ENCODE peak calls at places on chromosome 11, in ten cellular contexts. One of them, this sample, is unnamed.

GRCh38 chr11:124875401-124875800 is 10.2 kb downstream of the ROBO3 start:
- DNase-seq in heart left ventricle: no peak
- DNase-seq in ovary: no peak
- DNase-seq in lung: no peak
- DNase-seq in IMR-90: no peak
- DNase-seq in DND-41: no peak
- DNase-seq in SJSA1: no peak
- DNase-seq in A549: no peak
- DNase-seq in mesendoderm: no peak
- DNase-seq in colonic mucosa: no peak
- DNase-seq in this sample: no peak

GRCh38 chr11:827861-828167 is at the start of gene CRACR2B:
- DNase-seq in IMR-90: no peak
- DNase-seq in lung: no peak
- DNase-seq in heart left ventricle: no peak
- DNase-seq in ovary: no peak
- DNase-seq in SJSA1: no peak
- DNase-seq in mesendoderm: no peak
- DNase-seq in A549: no peak
- DNase-seq in colonic mucosa: peak; percentile 77
- DNase-seq in DND-41: no peak
- DNase-seq in this sample: no peak

GRCh38 chr11:134151083-134151747 is 72.6 kb downstream of the NCAPD3 start:
- DNase-seq in A549: no peak
- DNase-seq in colonic mucosa: no peak
- DNase-seq in DND-41: no peak
- DNase-seq in SJSA1: no peak
- DNase-seq in heart left ventricle: no peak
- DNase-seq in IMR-90: no peak
- DNase-seq in mesendoderm: no peak
- DNase-seq in ovary: no peak
- DNase-seq in lung: no peak
- DNase-seq in this sample: no peak

GRCh38 chr11:116503216-116504160 is 269.3 kb downstream of the BUD13 start:
- DNase-seq in colonic mucosa: no peak
- DNase-seq in A549: no peak
- DNase-seq in mesendoderm: no peak
- DNase-seq in DND-41: no peak
- DNase-seq in ovary: no peak
- DNase-seq in heart left ventricle: no peak
- DNase-seq in SJSA1: no peak
- DNase-seq in lung: no peak
- DNase-seq in IMR-90: no peak
- DNase-seq in this sample: no peak

GRCh38 chr11:8826901-8827560 is 84.0 kb upstream of the AKIP1 start:
- DNase-seq in A549: no peak
- DNase-seq in lung: no peak
- DNase-seq in ovary: peak; percentile 44
- DNase-seq in mesendoderm: peak; percentile 77
- DNase-seq in DND-41: no peak
- DNase-seq in heart left ventricle: no peak
- DNase-seq in SJSA1: no peak
- DNase-seq in IMR-90: no peak
- DNase-seq in colonic mucosa: no peak
- DNase-seq in this sample: no peak

GRCh38 chr11:22797081-22797480 is 32.5 kb downstream of the SVIP start:
- DNase-seq in mesendoderm: no peak
- DNase-seq in IMR-90: no peak
- DNase-seq in heart left ventricle: no peak
- DNase-seq in lung: no peak
- DNase-seq in DND-41: no peak
- DNase-seq in A549: no peak
- DNase-seq in ovary: no peak
- DNase-seq in SJSA1: no peak
- DNase-seq in colonic mucosa: no peak
- DNase-seq in this sample: no peak

GRCh38 chr11:109223441-109223840 is 198.5 kb upstream of the C11orf87 start:
- DNase-seq in lung: no peak
- DNase-seq in A549: no peak
- DNase-seq in mesendoderm: no peak
- DNase-seq in ovary: no peak
- DNase-seq in colonic mucosa: no peak
- DNase-seq in heart left ventricle: no peak
- DNase-seq in SJSA1: no peak
- DNase-seq in IMR-90: no peak
- DNase-seq in DND-41: no peak
- DNase-seq in this sample: no peak

GRCh38 chr11:1939006-1939626 is 8.0 kb upstream of the MRPL23 start:
- DNase-seq in A549: no peak
- DNase-seq in heart left ventricle: peak; percentile 51
- DNase-seq in mesendoderm: no peak
- DNase-seq in lung: no peak
- DNase-seq in IMR-90: no peak
- DNase-seq in DND-41: peak; percentile 32
- DNase-seq in ovary: no peak
- DNase-seq in colonic mucosa: no peak
- DNase-seq in SJSA1: peak; percentile 37
- DNase-seq in this sample: no peak

GRCh38 chr11:61367406-61367805 is 5.2 kb downstream of the TMEM138 start:
- DNase-seq in mesendoderm: no peak
- DNase-seq in lung: no peak
- DNase-seq in colonic mucosa: no peak
- DNase-seq in DND-41: no peak
- DNase-seq in ovary: no peak
- DNase-seq in SJSA1: no peak
- DNase-seq in heart left ventricle: no peak
- DNase-seq in IMR-90: no peak
- DNase-seq in A549: no peak
- DNase-seq in this sample: no peak

GRCh38 chr11:113464416-113464815 is 10.8 kb downstream of the DRD2 start:
- DNase-seq in ovary: no peak
- DNase-seq in heart left ventricle: no peak
- DNase-seq in SJSA1: no peak
- DNase-seq in colonic mucosa: no peak
- DNase-seq in A549: no peak
- DNase-seq in DND-41: no peak
- DNase-seq in IMR-90: no peak
- DNase-seq in mesendoderm: no peak
- DNase-seq in lung: no peak
- DNase-seq in this sample: no peak

GRCh38 chr11:85977751-85978160 is 91.1 kb downstream of the PICALM start:
- DNase-seq in ovary: no peak
- DNase-seq in A549: no peak
- DNase-seq in SJSA1: no peak
- DNase-seq in colonic mucosa: no peak
- DNase-seq in mesendoderm: no peak
- DNase-seq in DND-41: no peak
- DNase-seq in lung: no peak
- DNase-seq in IMR-90: no peak
- DNase-seq in heart left ventricle: no peak
- DNase-seq in this sample: no peak

GRCh38 chr11:64343740-64344133 is 3.7 kb downstream of the CCDC88B start:
- DNase-seq in A549: peak; percentile 52
- DNase-seq in ovary: no peak
- DNase-seq in heart left ventricle: no peak
- DNase-seq in SJSA1: no peak
- DNase-seq in lung: no peak
- DNase-seq in mesendoderm: no peak
- DNase-seq in DND-41: peak; percentile 38
- DNase-seq in IMR-90: no peak
- DNase-seq in colonic mucosa: peak; percentile 55
- DNase-seq in this sample: no peak

GRCh38 chr11:7844986-7845385 is 48.2 kb upstream of the OR5P2 start:
- DNase-seq in heart left ventricle: no peak
- DNase-seq in IMR-90: no peak
- DNase-seq in A549: no peak
- DNase-seq in mesendoderm: no peak
- DNase-seq in DND-41: no peak
- DNase-seq in lung: no peak
- DNase-seq in SJSA1: no peak
- DNase-seq in ovary: no peak
- DNase-seq in colonic mucosa: no peak
- DNase-seq in this sample: no peak

GRCh38 chr11:13140873-13141655 is 131.9 kb downstream of the RASSF10 start:
- DNase-seq in DND-41: no peak
- DNase-seq in ovary: no peak
- DNase-seq in heart left ventricle: no peak
- DNase-seq in SJSA1: peak; percentile 71
- DNase-seq in colonic mucosa: peak; percentile 34
- DNase-seq in lung: peak; percentile 40
- DNase-seq in mesendoderm: no peak
- DNase-seq in A549: no peak
- DNase-seq in IMR-90: peak; percentile 38
- DNase-seq in this sample: no peak

GRCh38 chr11:74678591-74679512 is 52.4 kb downstream of the CHRDL2 start:
- DNase-seq in colonic mucosa: no peak
- DNase-seq in heart left ventricle: peak; percentile 22
- DNase-seq in ovary: no peak
- DNase-seq in IMR-90: peak; percentile 44
- DNase-seq in lung: no peak
- DNase-seq in A549: no peak
- DNase-seq in DND-41: no peak
- DNase-seq in SJSA1: peak; percentile 14
- DNase-seq in mesendoderm: no peak
- DNase-seq in this sample: no peak

GRCh38 chr11:129372609-129373488 is 2.8 kb upstream of the BARX2 start:
- DNase-seq in heart left ventricle: no peak
- DNase-seq in IMR-90: no peak
- DNase-seq in colonic mucosa: no peak
- DNase-seq in SJSA1: no peak
- DNase-seq in lung: no peak
- DNase-seq in mesendoderm: peak; percentile 25
- DNase-seq in DND-41: no peak
- DNase-seq in ovary: no peak
- DNase-seq in A549: no peak
- DNase-seq in this sample: no peak

GRCh38 chr11:2932850-2933251 is 3.6 kb upstream of the PHLDA2 start:
- DNase-seq in mesendoderm: no peak
- DNase-seq in IMR-90: peak; percentile 46
- DNase-seq in colonic mucosa: peak; percentile 21
- DNase-seq in A549: no peak
- DNase-seq in heart left ventricle: peak; percentile 17
- DNase-seq in DND-41: no peak
- DNase-seq in lung: no peak
- DNase-seq in ovary: no peak
- DNase-seq in SJSA1: peak; percentile 84
- DNase-seq in this sample: no peak

GRCh38 chr11:23866641-23867040 is 630.2 kb upstream of the LUZP2 start:
- DNase-seq in DND-41: no peak
- DNase-seq in IMR-90: peak; percentile 60
- DNase-seq in ovary: no peak
- DNase-seq in heart left ventricle: no peak
- DNase-seq in SJSA1: no peak
- DNase-seq in mesendoderm: no peak
- DNase-seq in lung: no peak
- DNase-seq in A549: peak; percentile 6
- DNase-seq in colonic mucosa: no peak
- DNase-seq in this sample: no peak

GRCh38 chr11:64084962-64085710 is 49.4 kb downstream of the FLRT1 start:
- DNase-seq in IMR-90: no peak
- DNase-seq in colonic mucosa: peak; percentile 48
- DNase-seq in A549: peak; percentile 49
- DNase-seq in SJSA1: no peak
- DNase-seq in heart left ventricle: no peak
- DNase-seq in DND-41: no peak
- DNase-seq in ovary: no peak
- DNase-seq in lung: no peak
- DNase-seq in mesendoderm: no peak
- DNase-seq in this sample: no peak

GRCh38 chr11:102318469-102318868 is 1.2 kb downstream of the BIRC3 start:
- DNase-seq in heart left ventricle: no peak
- DNase-seq in A549: peak; percentile 79
- DNase-seq in SJSA1: no peak
- DNase-seq in ovary: no peak
- DNase-seq in colonic mucosa: no peak
- DNase-seq in lung: no peak
- DNase-seq in DND-41: no peak
- DNase-seq in mesendoderm: no peak
- DNase-seq in IMR-90: peak; percentile 48
- DNase-seq in this sample: peak; percentile 48
- H3K4me3 ChIP-seq in heart left ventricle: no peak overlapping the region
- H3K4me3 ChIP-seq in A549: peak overlapping the region; percentile 52
- H3K4me3 ChIP-seq in SJSA1: no peak overlapping the region
- H3K4me3 ChIP-seq in ovary: no peak overlapping the region
- H3K4me3 ChIP-seq in colonic mucosa: peak overlapping the region; percentile 46
- H3K4me3 ChIP-seq in lung: peak overlapping the region; percentile 31
- H3K4me3 ChIP-seq in DND-41: peak overlapping the region; percentile 73
- H3K4me3 ChIP-seq in mesendoderm: no peak overlapping the region
- H3K4me3 ChIP-seq in IMR-90: no peak overlapping the region
- H3K4me3 ChIP-seq in this sample: peak overlapping the region; percentile 89

GRCh38 chr11:72042059-72042425 is 38.3 kb downstream of the NUMA1 start:
- DNase-seq in IMR-90: no peak
- DNase-seq in DND-41: no peak
- DNase-seq in mesendoderm: no peak
- DNase-seq in lung: no peak
- DNase-seq in SJSA1: no peak
- DNase-seq in ovary: no peak
- DNase-seq in colonic mucosa: no peak
- DNase-seq in heart left ventricle: no peak
- DNase-seq in A549: no peak
- DNase-seq in this sample: no peak
- H3K4me1 ChIP-seq in IMR-90: peaks cover 10% of the 10 kb centered on the region
- H3K4me1 ChIP-seq in DND-41: peaks cover 66% of the 10 kb centered on the region
- H3K4me1 ChIP-seq in mesendoderm: peaks cover 15% of the 10 kb centered on the region
- H3K4me1 ChIP-seq in lung: peaks cover 7% of the 10 kb centered on the region
- H3K4me1 ChIP-seq in SJSA1: peaks cover 23% of the 10 kb centered on the region
- H3K4me1 ChIP-seq in ovary: peaks cover 20% of the 10 kb centered on the region
- H3K4me1 ChIP-seq in colonic mucosa: peaks cover 18% of the 10 kb centered on the region
- H3K4me1 ChIP-seq in heart left ventricle: peaks cover 13% of the 10 kb centered on the region
- H3K4me1 ChIP-seq in A549: peaks cover 36% of the 10 kb centered on the region
- H3K4me1 ChIP-seq in this sample: peaks cover 56% of the 10 kb centered on the region

DNA sequence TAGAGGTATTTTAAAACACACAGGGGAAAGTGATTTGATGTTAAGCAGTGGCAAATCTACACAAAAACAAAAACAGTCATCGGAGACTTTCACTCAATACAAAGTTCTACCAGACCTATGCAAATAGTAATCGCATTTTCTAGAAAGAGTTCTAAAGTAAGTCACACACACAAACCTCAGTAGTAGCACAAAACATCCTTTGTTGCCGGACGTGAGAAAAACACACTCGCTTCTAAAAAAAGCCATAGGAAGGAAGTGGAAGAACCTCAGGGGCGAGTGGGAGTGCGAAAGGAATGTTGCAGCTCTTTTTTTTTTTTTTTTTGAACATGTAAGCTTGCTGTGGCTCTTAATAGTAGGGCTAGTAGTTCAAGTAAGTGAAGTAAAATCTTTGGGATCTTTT is 88.9 kb downstream of the MAML2 start:
- DNase-seq in A549: no peak
- DNase-seq in heart left ventricle: peak; percentile 63
- DNase-seq in lung: no peak
- DNase-seq in IMR-90: peak; percentile 75
- DNase-seq in SJSA1: no peak
- DNase-seq in mesendoderm: peak; percentile 68
- DNase-seq in DND-41: peak; percentile 58
- DNase-seq in ovary: no peak
- DNase-seq in colonic mucosa: no peak
- DNase-seq in this sample: no peak
- H3K4me3 ChIP-seq in A549: no peak overlapping the region
- H3K4me3 ChIP-seq in heart left ventricle: no peak overlapping the region
- H3K4me3 ChIP-seq in lung: no peak overlapping the region
- H3K4me3 ChIP-seq in IMR-90: peak overlapping the region; percentile 17
- H3K4me3 ChIP-seq in SJSA1: no peak overlapping the region
- H3K4me3 ChIP-seq in mesendoderm: no peak overlapping the region
- H3K4me3 ChIP-seq in DND-41: peak overlapping the region; percentile 26
- H3K4me3 ChIP-seq in ovary: no peak overlapping the region
- H3K4me3 ChIP-seq in colonic mucosa: no peak overlapping the region
- H3K4me3 ChIP-seq in this sample: peak overlapping the region; percentile 16

GRCh38 chr11:10601722-10602281 is 33.3 kb upstream of the LYVE1 start:
- DNase-seq in lung: peak; percentile 28
- DNase-seq in A549: no peak
- DNase-seq in DND-41: no peak
- DNase-seq in SJSA1: no peak
- DNase-seq in IMR-90: no peak
- DNase-seq in mesendoderm: no peak
- DNase-seq in ovary: no peak
- DNase-seq in heart left ventricle: no peak
- DNase-seq in colonic mucosa: peak; percentile 18
- DNase-seq in this sample: no peak
- H3K4me1 ChIP-seq in lung: peaks cover 17% of the 10 kb centered on the region
- H3K4me1 ChIP-seq in A549: no peaks in the 10 kb centered on the region
- H3K4me1 ChIP-seq in DND-41: peaks cover 9% of the 10 kb centered on the region
- H3K4me1 ChIP-seq in SJSA1: peaks cover 16% of the 10 kb centered on the region
- H3K4me1 ChIP-seq in IMR-90: peaks cover 38% of the 10 kb centered on the region
- H3K4me1 ChIP-seq in mesendoderm: peaks cover 9% of the 10 kb centered on the region
- H3K4me1 ChIP-seq in ovary: peaks cover 13% of the 10 kb centered on the region
- H3K4me1 ChIP-seq in heart left ventricle: peaks cover 14% of the 10 kb centered on the region
- H3K4me1 ChIP-seq in colonic mucosa: no peaks in the 10 kb centered on the region
- H3K4me1 ChIP-seq in this sample: no peaks in the 10 kb centered on the region

This sample was measured in CD8-positive, alpha-beta memory T cell.